ENCODE peak calls at places on chromosomes 12 and 14, in six cellular contexts. One of them, this sample, is unnamed.
A peak's percentile ranks its signal among the peaks of the same experiment; 100 is the strongest.

GRCh38 chr12:51591020-51591901 is at the start of gene SCN8A:
- DNase-seq in esophagus squamous epithelium: no peak
- DNase-seq in brain microvascular endothelial cell: no peak
- DNase-seq in fibroblast of lung: peak; percentile 32
- DNase-seq in IMR-90: peak; percentile 56
- DNase-seq in left lung: no peak
- DNase-seq in this sample: no peak

GRCh38 chr14:66234411-66234810 is 251.8 kb upstream of the CCDC196 start:
- DNase-seq in esophagus squamous epithelium: no peak
- DNase-seq in brain microvascular endothelial cell: no peak
- DNase-seq in fibroblast of lung: no peak
- DNase-seq in IMR-90: no peak
- DNase-seq in left lung: no peak
- DNase-seq in this sample: no peak

GRCh38 chr12:4822572-4822971 is 87.1 kb upstream of the KCNA1 start:
- DNase-seq in esophagus squamous epithelium: no peak
- DNase-seq in brain microvascular endothelial cell: no peak
- DNase-seq in fibroblast of lung: no peak
- DNase-seq in IMR-90: no peak
- DNase-seq in left lung: no peak
- DNase-seq in this sample: no peak

GRCh38 chr14:74852922-74853530 is 22.9 kb downstream of the PROX2 start:
- DNase-seq in esophagus squamous epithelium: no peak
- DNase-seq in brain microvascular endothelial cell: no peak
- DNase-seq in fibroblast of lung: peak; percentile 82
- DNase-seq in IMR-90: peak; percentile 84
- DNase-seq in left lung: no peak
- DNase-seq in this sample: peak; percentile 20

GRCh38 chr12:3337944-3338343 is 153.1 kb upstream of the PRMT8 start:
- DNase-seq in esophagus squamous epithelium: no peak
- DNase-seq in brain microvascular endothelial cell: no peak
- DNase-seq in fibroblast of lung: no peak
- DNase-seq in IMR-90: no peak
- DNase-seq in left lung: no peak
- DNase-seq in this sample: no peak

GRCh38 chr12:41011939-41012338 is 176.2 kb upstream of the PDZRN4 start:
- DNase-seq in esophagus squamous epithelium: no peak
- DNase-seq in brain microvascular endothelial cell: no peak
- DNase-seq in fibroblast of lung: no peak
- DNase-seq in IMR-90: no peak
- DNase-seq in left lung: no peak
- DNase-seq in this sample: no peak

GRCh38 chr12:93808169-93808899 is 131.2 kb downstream of the CRADD start:
- DNase-seq in esophagus squamous epithelium: no peak
- DNase-seq in brain microvascular endothelial cell: no peak
- DNase-seq in fibroblast of lung: no peak
- DNase-seq in IMR-90: no peak
- DNase-seq in left lung: no peak
- DNase-seq in this sample: no peak

GRCh38 chr14:100203962-100204834 is 34.7 kb upstream of the YY1 start:
- DNase-seq in esophagus squamous epithelium: no peak
- DNase-seq in brain microvascular endothelial cell: no peak
- DNase-seq in fibroblast of lung: peak; percentile 72
- DNase-seq in IMR-90: peak; percentile 50
- DNase-seq in left lung: peak; percentile 59
- DNase-seq in this sample: peak; percentile 72

GRCh38 chr12:81294325-81295190 is 216.7 kb downstream of the ACSS3 start:
- DNase-seq in esophagus squamous epithelium: no peak
- DNase-seq in brain microvascular endothelial cell: no peak
- DNase-seq in fibroblast of lung: no peak
- DNase-seq in IMR-90: no peak
- DNase-seq in left lung: no peak
- DNase-seq in this sample: no peak

GRCh38 chr12:3416670-3417069 is 74.3 kb upstream of the PRMT8 start:
- DNase-seq in esophagus squamous epithelium: no peak
- DNase-seq in brain microvascular endothelial cell: no peak
- DNase-seq in fibroblast of lung: no peak
- DNase-seq in IMR-90: no peak
- DNase-seq in left lung: no peak
- DNase-seq in this sample: no peak

GRCh38 chr12:104674083-104674482 is 217.3 kb downstream of the CHST11 start:
- DNase-seq in esophagus squamous epithelium: no peak
- DNase-seq in brain microvascular endothelial cell: no peak
- DNase-seq in fibroblast of lung: no peak
- DNase-seq in IMR-90: no peak
- DNase-seq in left lung: no peak
- DNase-seq in this sample: no peak

GRCh38 chr12:84843588-84844144 is 68.9 kb downstream of the SLC6A15 start:
- DNase-seq in esophagus squamous epithelium: no peak
- DNase-seq in brain microvascular endothelial cell: no peak
- DNase-seq in fibroblast of lung: no peak
- DNase-seq in IMR-90: no peak
- DNase-seq in left lung: no peak
- DNase-seq in this sample: no peak

GRCh38 chr14:104138098-104138890 is at the start of gene KIF26A:
- DNase-seq in esophagus squamous epithelium: no peak
- DNase-seq in brain microvascular endothelial cell: no peak
- DNase-seq in fibroblast of lung: no peak
- DNase-seq in IMR-90: no peak
- DNase-seq in left lung: peak; percentile 35
- DNase-seq in this sample: no peak

GRCh38 chr12:120538281-120539156 is 4.4 kb downstream of the RNF10 start:
- DNase-seq in esophagus squamous epithelium: no peak
- DNase-seq in brain microvascular endothelial cell: peak; percentile 38
- DNase-seq in fibroblast of lung: peak; percentile 47
- DNase-seq in IMR-90: peak; percentile 53
- DNase-seq in left lung: peak; percentile 60
- DNase-seq in this sample: no peak

GRCh38 chr12:109615556-109616229 is 42.1 kb downstream of the MVK start:
- DNase-seq in esophagus squamous epithelium: no peak
- DNase-seq in brain microvascular endothelial cell: no peak
- DNase-seq in fibroblast of lung: no peak
- DNase-seq in IMR-90: no peak
- DNase-seq in left lung: no peak
- DNase-seq in this sample: no peak
- TF ChIP-seq CTCF in esophagus squamous epithelium: no peak
- TF ChIP-seq CTCF in brain microvascular endothelial cell: no peak
- TF ChIP-seq CTCF in fibroblast of lung: no peak
- TF ChIP-seq CTCF in IMR-90: no peak
- TF ChIP-seq CTCF in left lung: no peak
- TF ChIP-seq CTCF in this sample: no peak

DNA sequence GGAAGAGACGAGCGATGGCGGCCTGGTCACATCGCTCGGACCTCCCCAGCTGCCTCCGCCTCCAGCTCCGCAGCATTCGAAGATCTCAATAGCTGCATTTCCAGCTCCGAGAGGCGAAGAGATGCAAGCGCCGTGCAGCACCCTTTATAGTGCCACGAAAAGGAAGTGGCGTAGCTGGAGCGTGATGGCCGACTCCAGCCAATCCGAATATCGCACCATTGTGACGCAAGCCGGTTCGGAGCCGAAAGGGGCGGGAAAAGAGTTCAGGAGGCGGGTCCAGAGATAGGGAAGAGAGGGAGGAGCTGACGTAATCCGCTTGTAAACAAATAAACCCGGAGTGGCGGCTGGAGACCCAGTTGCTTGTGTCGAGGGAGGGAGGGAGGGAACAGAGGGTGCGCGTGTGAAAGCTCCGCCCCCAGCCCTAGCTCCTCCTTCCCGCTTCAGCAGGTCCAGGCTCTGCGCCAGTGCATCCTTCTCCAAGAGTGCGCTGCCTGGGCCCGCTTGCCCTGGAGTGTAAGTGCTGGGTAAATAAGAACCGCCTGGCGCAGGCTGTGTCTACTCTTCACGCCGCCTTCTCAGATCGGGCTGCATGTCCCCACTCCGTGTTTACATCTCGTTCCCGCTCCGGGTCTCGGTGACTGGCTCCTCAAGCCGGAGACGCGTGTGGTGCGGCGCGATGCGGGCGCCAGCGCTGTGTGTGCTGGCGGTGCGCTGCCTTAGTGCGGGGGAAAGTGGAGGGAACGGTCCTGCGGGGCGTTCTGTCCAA is at the start of gene BTG1:
- DNase-seq in esophagus squamous epithelium: peak; percentile 98
- DNase-seq in brain microvascular endothelial cell: peak; percentile 100
- DNase-seq in fibroblast of lung: peak; percentile 100
- DNase-seq in IMR-90: peak; percentile 100
- DNase-seq in left lung: peak; percentile 99
- DNase-seq in this sample: peak; percentile 99
- H3K27ac ChIP-seq in esophagus squamous epithelium: peak within 1 kb of the TSS; percentile 100
- H3K27ac ChIP-seq in brain microvascular endothelial cell: peak within 1 kb of the TSS; percentile 83
- H3K27ac ChIP-seq in fibroblast of lung: peak within 1 kb of the TSS; percentile 93
- H3K27ac ChIP-seq in IMR-90: peak within 1 kb of the TSS; percentile 92
- H3K27ac ChIP-seq in left lung: peak within 1 kb of the TSS; percentile 99
- H3K27ac ChIP-seq in this sample: peak within 1 kb of the TSS; percentile 94

GRCh38 chr14:62162998-62163589 is 400.9 kb downstream of the SNAPC1 start:
- DNase-seq in esophagus squamous epithelium: no peak
- DNase-seq in brain microvascular endothelial cell: peak; percentile 35
- DNase-seq in fibroblast of lung: peak; percentile 69
- DNase-seq in IMR-90: peak; percentile 56
- DNase-seq in left lung: no peak
- DNase-seq in this sample: peak; percentile 19

DNA sequence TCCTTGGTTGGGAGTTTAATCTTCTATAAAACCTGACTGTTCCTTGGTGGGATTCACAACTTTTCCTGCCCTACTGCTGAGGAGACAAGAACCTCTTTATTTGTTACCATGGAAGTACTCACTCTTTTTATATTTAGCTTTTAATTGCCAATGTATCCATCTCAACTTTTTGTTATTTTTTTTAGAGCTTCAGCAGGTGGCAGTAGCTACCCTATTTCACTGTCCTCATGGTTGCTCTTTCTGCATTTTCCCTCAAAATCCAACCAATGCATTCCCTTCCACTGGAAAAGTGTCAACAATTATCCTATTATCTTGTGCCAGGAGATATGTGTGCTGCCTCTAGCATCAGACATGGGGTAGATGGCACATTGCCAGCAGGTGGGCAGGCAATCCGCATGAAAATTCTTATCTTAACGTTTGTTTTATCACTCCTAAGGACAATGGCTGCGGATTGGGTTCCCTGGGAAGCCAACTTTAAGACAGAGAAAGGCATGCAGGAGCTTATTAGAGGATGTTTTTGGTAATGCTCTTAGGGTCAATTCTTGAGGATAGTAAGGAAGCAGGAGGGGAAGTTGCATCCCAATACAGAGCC is 406.4 kb downstream of the SNAPC1 start:
- DNase-seq in esophagus squamous epithelium: no peak
- DNase-seq in brain microvascular endothelial cell: no peak
- DNase-seq in fibroblast of lung: peak; percentile 22
- DNase-seq in IMR-90: no peak
- DNase-seq in left lung: no peak
- DNase-seq in this sample: no peak
- TF ChIP-seq CTCF in esophagus squamous epithelium: no peak
- TF ChIP-seq CTCF in brain microvascular endothelial cell: peak; percentile 19
- TF ChIP-seq CTCF in fibroblast of lung: peak; percentile 33
- TF ChIP-seq CTCF in IMR-90: peak; percentile 26
- TF ChIP-seq CTCF in left lung: no peak
- TF ChIP-seq CTCF in this sample: peak; percentile 44

GRCh38 chr12:89373772-89374572 is 21.7 kb upstream of the DUSP6 start:
- DNase-seq in esophagus squamous epithelium: no peak
- DNase-seq in brain microvascular endothelial cell: peak; percentile 83
- DNase-seq in fibroblast of lung: peak; percentile 73
- DNase-seq in IMR-90: peak; percentile 90
- DNase-seq in left lung: no peak
- DNase-seq in this sample: peak; percentile 49

GRCh38 chr12:89370411-89370810 is 18.1 kb upstream of the DUSP6 start:
- DNase-seq in esophagus squamous epithelium: no peak
- DNase-seq in brain microvascular endothelial cell: no peak
- DNase-seq in fibroblast of lung: no peak
- DNase-seq in IMR-90: no peak
- DNase-seq in left lung: no peak
- DNase-seq in this sample: no peak

GRCh38 chr12:89370850-89371249 is 18.5 kb upstream of the DUSP6 start:
- DNase-seq in esophagus squamous epithelium: no peak
- DNase-seq in brain microvascular endothelial cell: peak; percentile 79
- DNase-seq in fibroblast of lung: peak; percentile 52
- DNase-seq in IMR-90: peak; percentile 82
- DNase-seq in left lung: no peak
- DNase-seq in this sample: peak; percentile 100

GRCh38 chr12:89376202-89376529 is 23.9 kb upstream of the DUSP6 start:
- DNase-seq in esophagus squamous epithelium: no peak
- DNase-seq in brain microvascular endothelial cell: no peak
- DNase-seq in fibroblast of lung: no peak
- DNase-seq in IMR-90: no peak
- DNase-seq in left lung: no peak
- DNase-seq in this sample: no peak

DNA sequence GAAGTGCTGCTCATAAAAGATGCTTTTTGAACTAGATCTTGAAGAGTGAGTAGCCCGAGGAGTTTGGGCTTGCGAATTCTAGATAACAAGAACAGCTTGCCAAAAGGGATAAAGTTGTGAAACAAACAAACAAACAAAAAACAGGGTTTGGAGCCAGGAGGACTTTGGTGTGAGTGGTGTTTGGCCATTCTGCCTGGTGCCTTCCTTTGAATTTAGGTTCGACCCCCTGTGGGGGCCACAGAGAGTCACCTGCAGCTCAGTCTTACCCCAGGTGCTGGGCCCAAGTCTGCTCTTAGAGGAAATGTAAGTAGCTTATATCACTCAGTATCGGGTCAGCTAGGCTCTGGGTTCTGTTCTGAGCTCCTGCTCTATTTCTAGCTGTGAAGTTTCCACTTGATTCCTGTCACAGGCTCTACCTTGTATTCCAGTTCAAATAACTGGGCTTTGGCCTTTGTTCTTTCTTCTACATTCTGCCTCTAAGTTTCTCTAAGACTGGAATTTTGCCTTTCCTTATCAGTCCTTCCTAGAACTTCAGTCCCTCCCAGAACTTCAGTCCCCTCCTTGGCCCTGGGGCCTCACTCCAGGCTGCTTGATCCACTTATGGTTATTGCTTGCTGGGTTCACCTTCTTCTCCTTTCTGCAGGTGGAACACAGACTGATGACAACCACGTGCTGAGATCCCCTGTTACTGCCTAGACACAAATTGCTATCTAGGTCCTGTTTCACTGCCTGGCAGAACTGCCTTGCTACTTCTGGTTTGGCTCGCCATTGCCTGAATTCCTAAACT is 20.5 kb upstream of the DUSP6 start:
- DNase-seq in esophagus squamous epithelium: no peak
- DNase-seq in brain microvascular endothelial cell: no peak
- DNase-seq in fibroblast of lung: no peak
- DNase-seq in IMR-90: no peak
- DNase-seq in left lung: no peak
- DNase-seq in this sample: no peak
- H3K27ac ChIP-seq in esophagus squamous epithelium: no peak overlapping the region
- H3K27ac ChIP-seq in brain microvascular endothelial cell: peak overlapping the region; percentile 63
- H3K27ac ChIP-seq in fibroblast of lung: no peak overlapping the region
- H3K27ac ChIP-seq in IMR-90: peak overlapping the region; percentile 39
- H3K27ac ChIP-seq in left lung: no peak overlapping the region
- H3K27ac ChIP-seq in this sample: peak overlapping the region; percentile 77

GRCh38 chr12:119115296-119115905 is 63.3 kb upstream of the HSPB8 start:
- DNase-seq in esophagus squamous epithelium: no peak
- DNase-seq in brain microvascular endothelial cell: peak; percentile 47
- DNase-seq in fibroblast of lung: peak; percentile 56
- DNase-seq in IMR-90: peak; percentile 31
- DNase-seq in left lung: no peak
- DNase-seq in this sample: peak; percentile 6
- TF ChIP-seq CTCF in esophagus squamous epithelium: peak; percentile 90
- TF ChIP-seq CTCF in brain microvascular endothelial cell: peak; percentile 81
- TF ChIP-seq CTCF in fibroblast of lung: peak; percentile 88
- TF ChIP-seq CTCF in IMR-90: peak; percentile 75
- TF ChIP-seq CTCF in left lung: peak; percentile 78
- TF ChIP-seq CTCF in this sample: peak; percentile 64

This sample was measured in foreskin keratinocyte.